ENCODE peak calls at places on chromosomes 16 and 17, in five cellular contexts. T, O, G, D and Z are unnamed samples.
A peak's percentile ranks its signal among the peaks of the same experiment; 100 is the strongest.

GRCh38 chr16:74868035-74868434 is 93.4 kb upstream of the FA2H start:
- DNase-seq in T (no peak), O (no peak), G (no peak), D (no peak), Z (no peak)

GRCh38 chr17:28910534-28910933 is 7.7 kb upstream of the DHRS13 start:
- DNase-seq in T (no peak), O (no peak), G (no peak), D (no peak), Z (no peak)

GRCh38 chr17:76657505-76658386 is 14.2 kb upstream of the ST6GALNAC1 start:
- DNase-seq in T (no peak), O (no peak), G (no peak), D (no peak), Z (no peak)

GRCh38 chr16:83813818-83814653 is 6.3 kb downstream of the HSBP1 start:
- DNase-seq in T (no peak), O (no peak), G (peak; percentile 26), D (peak; percentile 73), Z (no peak)

GRCh38 chr16:52634101-52634500 is 87.2 kb upstream of the TOX3 start:
- DNase-seq in T (no peak), O (no peak), G (no peak), D (no peak), Z (no peak)

GRCh38 chr17:82324566-82325285 is 7.3 kb upstream of the CD7 start:
- DNase-seq in T (no peak), O (no peak), G (no peak), D (no peak), Z (no peak)

GRCh38 chr17:81346090-81346907 is 49.0 kb upstream of the BAHCC1 start:
- DNase-seq in T (peak; percentile 99), O (peak; percentile 45), G (peak; percentile 98), D (peak; percentile 96), Z (peak; percentile 98)

GRCh38 chr16:1331712-1332617 is 1.5 kb upstream of the BAIAP3 start:
- DNase-seq in T (peak; percentile 93), O (peak; percentile 39), G (peak; percentile 91), D (peak; percentile 92), Z (peak; percentile 91)

GRCh38 chr17:35171834-35172233 is 22.4 kb downstream of the SLC35G3 start:
- DNase-seq in T (no peak), O (no peak), G (no peak), D (no peak), Z (no peak)

GRCh38 chr17:50316016-50316587 is 29.8 kb upstream of the XYLT2 start:
- DNase-seq in T (no peak), O (peak; percentile 48), G (no peak), D (no peak), Z (no peak)

GRCh38 chr16:30977502-30977901 is 7.5 kb upstream of the HSD3B7 start:
- DNase-seq in T (peak; percentile 73), O (no peak), G (peak; percentile 86), D (no peak), Z (peak; percentile 57)

GRCh38 chr16:3472878-3473595 is 22.3 kb downstream of the C16orf90 start:
- DNase-seq in T (no peak), O (no peak), G (no peak), D (no peak), Z (no peak)

GRCh38 chr16:50697881-50698767 is 4.7 kb downstream of the NOD2 start:
- DNase-seq in T (no peak), O (peak; percentile 65), G (no peak), D (no peak), Z (no peak)

DNA sequence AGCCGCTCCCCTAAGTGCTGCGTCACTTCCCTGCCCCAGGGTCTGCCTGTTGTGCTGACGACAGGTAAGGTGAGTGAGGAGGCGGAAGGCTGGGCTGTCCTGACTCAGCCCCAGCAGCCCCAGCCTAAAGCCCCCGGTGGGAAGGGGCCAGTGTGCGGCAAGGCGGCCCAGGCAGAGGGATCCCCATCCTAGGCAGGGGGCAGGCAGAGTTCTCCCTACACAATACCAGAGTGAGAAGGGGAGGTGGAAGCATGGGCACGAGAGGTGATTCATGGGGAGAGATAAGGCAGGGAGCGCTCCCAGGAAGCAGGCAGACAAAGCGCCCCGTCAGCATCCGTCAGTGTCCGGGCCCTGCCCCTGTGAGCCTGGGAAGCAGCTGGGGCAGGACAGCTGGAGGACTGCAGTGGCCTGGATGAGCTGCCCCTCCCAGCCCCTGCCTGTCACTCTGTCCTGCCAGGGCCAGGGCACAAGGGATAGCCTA is 4.0 kb downstream of the FAM83G start:
- DNase-seq in T (no peak), O (no peak), G (no peak), D (no peak), Z (peak; percentile 30)
- TF ChIP-seq ATF2 in T (no peak), O (no peak), G (no peak), D (no peak), Z (no peak)

GRCh38 chr17:69870751-69871199 is 204.2 kb upstream of the KCNJ16 start:
- DNase-seq in T (no peak), O (no peak), G (no peak), D (no peak), Z (no peak)
- TF ChIP-seq ATF2 in T (no peak), O (no peak), G (no peak), D (no peak), Z (no peak)

DNA sequence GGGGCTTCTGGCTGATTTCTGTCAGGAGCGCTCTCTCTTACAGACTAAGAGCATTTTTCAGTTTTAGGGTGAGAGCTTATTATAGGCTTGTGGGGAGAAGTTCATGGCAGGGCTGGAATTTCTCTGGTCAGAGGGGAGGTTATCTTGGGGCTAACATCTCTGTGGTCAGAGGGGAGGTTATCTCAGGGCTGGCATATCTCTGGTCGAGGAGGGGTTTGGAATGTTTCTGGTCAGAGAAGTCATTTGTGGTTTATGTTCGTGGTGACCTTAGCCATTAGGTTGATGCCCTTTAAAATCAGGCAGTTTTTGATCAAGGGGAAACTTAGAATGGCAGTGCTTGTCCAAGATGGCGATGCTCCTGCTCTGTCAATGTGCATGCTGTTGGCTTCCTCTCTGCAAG is 10.8 kb upstream of the USP31 start:
- DNase-seq in T (no peak), O (no peak), G (no peak), D (no peak), Z (no peak)
- TF ChIP-seq ATF2 in T (no peak), O (no peak), G (no peak), D (no peak), Z (no peak)

GRCh38 chr16:89397331-89397861 is 93.0 kb downstream of the ANKRD11 start:
- DNase-seq in T (no peak), O (no peak), G (no peak), D (no peak), Z (no peak)
- TF ChIP-seq ATF2 in T (no peak), O (no peak), G (no peak), D (no peak), Z (no peak)

DNA sequence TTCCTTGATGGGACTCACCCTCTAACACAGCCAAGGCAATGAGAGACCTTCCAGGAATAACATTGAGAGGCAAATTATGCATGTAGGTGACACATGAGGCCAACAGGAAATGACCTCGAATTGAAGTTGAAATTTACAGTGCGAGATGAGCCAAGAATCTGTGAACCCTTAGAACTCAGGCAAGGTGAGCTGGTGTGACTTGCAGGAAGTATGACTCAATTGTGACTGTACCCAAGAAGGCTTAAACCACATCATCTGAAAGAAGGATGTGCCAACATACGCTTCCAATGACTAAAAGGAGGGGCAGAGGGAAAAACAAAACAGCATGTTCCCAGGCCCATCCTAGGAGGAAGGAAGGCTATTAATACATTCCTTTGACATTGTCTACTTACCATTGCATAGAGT is 44.8 kb downstream of the PITPNC1 start:
- DNase-seq in T (no peak), O (peak; percentile 61), G (no peak), D (peak; percentile 39), Z (no peak)
- TF ChIP-seq ATF2 in T (no peak), O (peak; percentile 34), G (no peak), D (no peak), Z (no peak)

DNA sequence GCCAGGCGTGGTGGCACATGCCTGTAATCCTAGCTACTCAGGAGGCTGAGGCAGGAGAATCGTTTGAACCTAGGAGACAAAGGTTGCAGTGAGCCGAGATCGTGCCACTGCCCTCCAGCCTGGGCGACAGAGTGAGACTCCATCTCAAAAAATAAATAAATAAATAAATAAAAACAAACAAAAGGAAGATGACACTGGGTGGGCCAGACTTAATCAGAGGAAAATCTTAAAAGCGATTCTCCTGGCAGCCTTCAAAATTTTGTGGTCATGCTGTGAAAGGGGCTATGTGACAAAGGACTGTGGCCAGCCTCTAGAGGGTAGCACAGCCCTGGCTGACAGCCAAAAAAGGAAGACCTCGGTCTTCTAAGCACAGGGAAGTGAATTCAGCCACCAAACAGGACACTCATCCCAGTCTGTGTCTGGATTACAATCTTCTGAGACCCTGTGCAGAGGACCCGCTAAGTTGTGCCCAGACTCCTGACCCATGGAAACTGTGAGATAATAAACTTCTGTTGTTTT is 391.1 kb downstream of the CNTNAP4 start:
- DNase-seq in T (peak; percentile 19), O (no peak), G (no peak), D (peak; percentile 25), Z (peak; percentile 36)
- TF ChIP-seq ATF2 in T (no peak), O (no peak), G (no peak), D (no peak), Z (no peak)